ENCODE peak calls at places on chromosomes 12 and 14, in six cellular contexts. L is stimulated activated CD4-positive, alpha-beta T cell treated with anti-CD3 and anti-CD28 coated beads, Interleukin-12 subunit alpha, Interleukin-12 subunit beta, amount 100 ng/mL, for 4 hours; I is adrenal gland; H is CD4-positive, alpha-beta T cell; M is pons; S is stimulated activated CD8-positive, alpha-beta memory T cell treated with anti-CD3 and anti-CD28 coated beads, Interleukin-15, amount 100 ng/mL, for 1 hour. P is an unnamed sample.

GRCh38 chr12:104752883-104753282 is 205.2 kb downstream of the SLC41A2 start:
- DNase-seq in M (no peak), H (no peak), S (no peak), I (no peak), L (no peak), P (no peak)

GRCh38 chr12:110606253-110606611 is 7.7 kb upstream of the TCTN1 start:
- DNase-seq in L (no peak), I (no peak), H (no peak), S (no peak), M (no peak), P (no peak)

GRCh38 chr12:16766736-16767135 is 160.8 kb upstream of the LMO3 start:
- DNase-seq in S (no peak), I (no peak), L (no peak), H (no peak), M (peak; percentile 19), P (no peak)

GRCh38 chr12:42140901-42141300 is 3.8 kb downstream of the GXYLT1 start:
- DNase-seq in H (no peak), L (no peak), S (no peak), M (no peak), I (no peak), P (peak; percentile 35)

GRCh38 chr14:105503918-105504692 is 13.1 kb downstream of the TEDC1 start:
- DNase-seq in M (no peak), H (no peak), S (no peak), L (no peak), I (no peak), P (no peak)

GRCh38 chr12:71871116-71871515 is 31.6 kb downstream of the TBC1D15 start:
- DNase-seq in I (no peak), M (no peak), S (no peak), L (no peak), H (no peak), P (no peak)

GRCh38 chr14:51382506-51382905 is 142.5 kb downstream of the TMX1 start:
- DNase-seq in I (no peak), L (no peak), H (no peak), M (no peak), S (no peak), P (no peak)

GRCh38 chr14:48584031-48584430 is 908.6 kb upstream of the MDGA2 start:
- DNase-seq in I (no peak), M (no peak), L (no peak), S (no peak), H (no peak), P (no peak)

GRCh38 chr14:81471062-81471461 is 62.6 kb downstream of the SEL1L start:
- DNase-seq in M (no peak), L (no peak), S (no peak), I (no peak), H (no peak), P (no peak)

GRCh38 chr12:101078881-101079280 is 131.2 kb downstream of the SLC5A8 start:
- DNase-seq in M (peak; percentile 69), I (no peak), H (no peak), S (no peak), L (no peak), P (no peak)

GRCh38 chr12:22481557-22482104 is 62.7 kb downstream of the C2CD5 start:
- DNase-seq in H (no peak), S (no peak), L (no peak), M (no peak), I (no peak), P (peak; percentile 20)